ENCODE peak calls at places on chromosomes 12 and 14, in nine cellular contexts. F is OCI-LY7; R is Kasumi-1; N is NCI-H1105 treated with DMSO at 0.1 percent for 48 hours; P is IMR-90; A is stimulated activated CD4-positive, alpha-beta T cell treated with anti-CD3 and anti-CD28 coated beads, Interleukin-4, amount 100 ng/mL, for 4 hours; C is NCI-H226; O is occipital lobe; S is cardiac muscle cell. H is an unnamed sample.

GRCh38 chr14:24353551-24354529 is 14.0 kb upstream of the RIPK3 start:
- DNase-seq in N (no peak), F (no peak), P (peak), C (peak), S (peak), A (no peak), R (no peak), O (no peak), H (no peak)

GRCh38 chr14:90976076-90976475 is 84.4 kb downstream of the RPS6KA5 start:
- DNase-seq in O (no peak), S (no peak), P (no peak), R (no peak), F (no peak), N (no peak), A (no peak), C (no peak), H (no peak)

GRCh38 chr14:69344171-69344570 is 53.9 kb downstream of the ERH start:
- DNase-seq in O (no peak), S (no peak), A (no peak), F (no peak), N (no peak), P (no peak), R (no peak), C (no peak), H (peak)

GRCh38 chr12:52543985-52544888 is 8.7 kb downstream of the KRT71 start:
- DNase-seq in R (no peak), A (no peak), S (no peak), P (no peak), C (no peak), F (no peak), N (no peak), O (no peak), H (no peak)

GRCh38 chr14:23294734-23295561 is 7.7 kb downstream of the PPP1R3E start:
- DNase-seq in F (peak), P (peak), N (peak), A (peak), C (no peak), O (no peak), R (peak), S (peak), H (peak)

GRCh38 chr14:99571303-99571986 is 32.6 kb downstream of the CCDC85C start:
- DNase-seq in F (no peak), C (no peak), O (no peak), R (no peak), N (peak), A (no peak), P (no peak), S (no peak), H (no peak)

GRCh38 chr12:106205208-106206069 is 42.4 kb downstream of the CKAP4 start:
- DNase-seq in C (no peak), N (peak), A (no peak), O (no peak), S (no peak), P (no peak), F (no peak), R (no peak), H (peak)

GRCh38 chr12:94829552-94829951 is 173.9 kb downstream of the NDUFA12 start:
- DNase-seq in S (no peak), A (no peak), R (no peak), F (no peak), C (no peak), N (no peak), P (peak), O (no peak), H (no peak)

GRCh38 chr12:111828338-111828979 is 13.6 kb upstream of the MAPKAPK5 start:
- DNase-seq in O (no peak), C (no peak), N (no peak), R (no peak), S (no peak), P (no peak), A (no peak), F (no peak), H (no peak)

GRCh38 chr12:93219947-93220346 is 157.8 kb upstream of the NUDT4 start:
- DNase-seq in R (peak), P (no peak), F (no peak), A (no peak), O (no peak), N (no peak), S (peak), C (no peak), H (no peak)

GRCh38 chr14:105582639-105583038 is 56.3 kb downstream of the TMEM121 start:
- DNase-seq in C (no peak), O (no peak), P (peak), F (peak), N (no peak), S (no peak), R (no peak), A (no peak), H (no peak)

GRCh38 chr14:88955470-88955869 is 131.0 kb downstream of the TTC8 start:
- DNase-seq in O (peak), F (no peak), A (no peak), P (no peak), S (peak), R (no peak), C (no peak), N (no peak), H (no peak)

GRCh38 chr12:51923506-51924365 is 16.4 kb downstream of the ACVRL1 start:
- DNase-seq in A (peak), O (no peak), S (peak), N (no peak), C (no peak), F (peak), R (peak), P (no peak), H (peak)

GRCh38 chr14:68866991-68867533 is 74.2 kb upstream of the ZFP36L1 start:
- DNase-seq in S (no peak), P (no peak), A (no peak), O (no peak), N (no peak), R (no peak), F (no peak), C (no peak), H (no peak)

GRCh38 chr12:62123721-62124203 is 136.4 kb upstream of the USP15 start:
- DNase-seq in C (peak), F (peak), R (peak), S (peak), N (peak), A (peak), P (peak), O (peak), H (peak)

GRCh38 chr12:105744659-105745058 is 394.1 kb downstream of the NUAK1 start:
- DNase-seq in C (no peak), N (no peak), F (no peak), A (no peak), P (no peak), R (no peak), S (no peak), O (no peak), H (no peak)

GRCh38 chr12:19739195-19739776 is 300.0 kb downstream of the AEBP2 start:
- DNase-seq in R (peak), F (peak), O (no peak), N (peak), A (no peak), P (peak), C (no peak), S (peak), H (peak)

GRCh38 chr14:91835920-91836843 is 31.2 kb downstream of the TC2N start:
- DNase-seq in F (peak), A (peak), S (peak), R (peak), N (peak), P (no peak), C (peak), O (no peak), H (peak)

GRCh38 chr12:50387972-50388478 is 8.4 kb downstream of the FAM186A start:
- DNase-seq in C (no peak), O (no peak), P (no peak), S (no peak), R (no peak), N (no peak), F (no peak), A (no peak), H (peak)